ENCODE peak calls at places on chromosomes 12 and 14, in five cellular contexts. One of them, this sample, is unnamed.

GRCh38 chr14:95956601-95957460 is 80.2 kb downstream of the TUNAR start:
- DNase-seq in SK-N-SH: no peak
- DNase-seq in H1: no peak
- DNase-seq in HepG2: no peak
- DNase-seq in HL-60: no peak
- DNase-seq in this sample: no peak

GRCh38 chr14:81834308-81834707 is 300.7 kb upstream of the SEL1L start:
- DNase-seq in SK-N-SH: no peak
- DNase-seq in HL-60: no peak
- DNase-seq in HepG2: no peak
- DNase-seq in H1: no peak
- DNase-seq in this sample: no peak

GRCh38 chr12:81759215-81759991 is at the start of gene PPFIA2:
- DNase-seq in HL-60: no peak
- DNase-seq in SK-N-SH: peak
- DNase-seq in HepG2: no peak
- DNase-seq in H1: peak
- DNase-seq in this sample: no peak

GRCh38 chr14:71498151-71498734 is 434.0 kb upstream of the RGS6 start:
- DNase-seq in H1: no peak
- DNase-seq in HL-60: no peak
- DNase-seq in SK-N-SH: no peak
- DNase-seq in HepG2: no peak
- DNase-seq in this sample: no peak

GRCh38 chr12:71092290-71092689 is 65.5 kb downstream of the TSPAN8 start:
- DNase-seq in H1: no peak
- DNase-seq in HepG2: no peak
- DNase-seq in HL-60: no peak
- DNase-seq in SK-N-SH: no peak
- DNase-seq in this sample: no peak

GRCh38 chr12:77847060-77847541 is 16.4 kb downstream of the NAV3 start:
- DNase-seq in HL-60: no peak
- DNase-seq in H1: no peak
- DNase-seq in SK-N-SH: no peak
- DNase-seq in HepG2: no peak
- DNase-seq in this sample: peak

GRCh38 chr12:96445743-96446655 is 43.4 kb upstream of the CFAP54 start:
- DNase-seq in HL-60: peak
- DNase-seq in H1: no peak
- DNase-seq in SK-N-SH: no peak
- DNase-seq in HepG2: no peak
- DNase-seq in this sample: peak

GRCh38 chr12:69475237-69475984 is 5.2 kb downstream of the FRS2 start:
- DNase-seq in SK-N-SH: peak
- DNase-seq in HL-60: no peak
- DNase-seq in H1: no peak
- DNase-seq in HepG2: peak
- DNase-seq in this sample: no peak

GRCh38 chr14:99513183-99513694 is 32.0 kb downstream of the CCNK start:
- DNase-seq in SK-N-SH: no peak
- DNase-seq in HepG2: no peak
- DNase-seq in H1: no peak
- DNase-seq in HL-60: no peak
- DNase-seq in this sample: no peak

DNA sequence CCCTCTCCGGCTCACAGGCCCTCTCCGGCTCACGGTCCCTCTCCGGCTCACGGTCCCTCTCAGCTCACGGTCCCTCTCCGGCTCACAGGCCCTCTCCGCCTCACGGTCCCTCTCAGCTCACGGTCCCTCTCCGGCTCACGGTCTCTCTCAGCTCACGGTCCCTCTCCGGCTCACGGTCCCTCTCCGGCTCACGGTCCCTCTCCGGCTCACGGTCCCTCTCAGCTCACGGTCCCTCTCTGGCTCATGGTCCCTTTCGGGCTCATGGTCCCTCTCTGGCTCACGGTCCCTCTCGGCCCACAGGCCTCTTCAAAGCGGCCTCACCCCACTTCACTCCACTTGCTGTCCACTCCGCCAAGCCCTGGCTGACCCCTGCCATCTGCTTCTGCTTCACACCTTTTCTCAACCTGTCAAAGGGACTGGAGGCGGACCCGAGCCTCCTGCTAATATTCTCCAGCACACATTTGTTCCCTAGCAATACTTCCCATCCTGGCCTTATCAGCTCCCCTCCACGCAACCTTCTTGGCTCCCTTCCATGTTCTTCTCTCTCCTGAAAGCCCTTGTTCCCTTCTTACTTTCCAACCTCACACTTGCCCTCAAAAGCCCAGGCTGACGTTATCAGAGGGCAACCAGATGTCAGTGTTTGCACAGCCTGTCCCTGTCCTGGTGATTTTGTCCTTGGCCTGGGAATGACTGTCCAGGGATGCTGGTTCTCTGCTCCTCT is 176.7 kb downstream of the CALM1 start:
- DNase-seq in HL-60: no peak
- DNase-seq in HepG2: no peak
- DNase-seq in H1: no peak
- DNase-seq in SK-N-SH: peak
- DNase-seq in this sample: no peak
- TF ChIP-seq GABPA in HL-60: no peak
- TF ChIP-seq GABPA in HepG2: no peak
- TF ChIP-seq GABPA in H1: no peak
- TF ChIP-seq GABPA in SK-N-SH: no peak
- TF ChIP-seq GABPA in this sample: no peak

GRCh38 chr14:75289840-75290388 is 11.3 kb downstream of the FOS start:
- DNase-seq in H1: no peak
- DNase-seq in HepG2: no peak
- DNase-seq in HL-60: no peak
- DNase-seq in SK-N-SH: no peak
- DNase-seq in this sample: no peak
- TF ChIP-seq GABPA in H1: no peak
- TF ChIP-seq GABPA in HepG2: no peak
- TF ChIP-seq GABPA in HL-60: no peak
- TF ChIP-seq GABPA in SK-N-SH: no peak
- TF ChIP-seq GABPA in this sample: no peak

GRCh38 chr12:112107728-112108447 is 695 bp downstream of the NAA25 start:
- DNase-seq in H1: no peak
- DNase-seq in HL-60: no peak
- DNase-seq in SK-N-SH: peak
- DNase-seq in HepG2: no peak
- DNase-seq in this sample: no peak
- TF ChIP-seq GABPA in H1: no peak
- TF ChIP-seq GABPA in HL-60: no peak
- TF ChIP-seq GABPA in SK-N-SH: no peak
- TF ChIP-seq GABPA in HepG2: no peak
- TF ChIP-seq GABPA in this sample: no peak

GRCh38 chr14:32561520-32561919 is 232.4 kb downstream of the AKAP6 start:
- DNase-seq in H1: no peak
- DNase-seq in HepG2: no peak
- DNase-seq in SK-N-SH: no peak
- DNase-seq in HL-60: no peak
- DNase-seq in this sample: no peak

GRCh38 chr14:32559595-32559994 is 230.5 kb downstream of the AKAP6 start:
- DNase-seq in HL-60: no peak
- DNase-seq in HepG2: no peak
- DNase-seq in H1: no peak
- DNase-seq in SK-N-SH: no peak
- DNase-seq in this sample: no peak

GRCh38 chr14:32564591-32564990 is 235.5 kb downstream of the AKAP6 start:
- DNase-seq in HepG2: no peak
- DNase-seq in H1: no peak
- DNase-seq in HL-60: no peak
- DNase-seq in SK-N-SH: no peak
- DNase-seq in this sample: no peak

GRCh38 chr14:32560213-32560857 is 231.2 kb downstream of the AKAP6 start:
- DNase-seq in H1: no peak
- DNase-seq in SK-N-SH: peak
- DNase-seq in HL-60: peak
- DNase-seq in HepG2: peak
- DNase-seq in this sample: no peak

DNA sequence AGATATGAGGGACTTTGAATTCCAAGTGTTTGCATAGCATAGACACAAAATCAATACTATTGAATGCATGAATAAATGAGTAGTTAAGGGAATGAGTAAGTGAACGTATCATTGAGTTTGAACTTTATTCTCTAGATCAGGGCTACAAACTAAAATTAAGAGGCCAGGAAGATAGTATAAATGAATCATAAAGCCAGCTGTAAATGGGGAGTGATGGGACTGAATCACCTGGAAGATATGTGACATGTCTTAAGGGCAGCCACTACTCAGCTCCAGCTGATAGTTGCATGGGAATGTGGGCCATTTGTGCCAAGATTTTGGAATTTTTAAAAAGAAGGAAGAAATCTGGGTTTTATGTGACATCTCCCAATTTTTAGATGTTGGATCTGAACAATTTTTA is 229.9 kb downstream of the AKAP6 start:
- DNase-seq in SK-N-SH: no peak
- DNase-seq in H1: no peak
- DNase-seq in HL-60: no peak
- DNase-seq in HepG2: no peak
- DNase-seq in this sample: no peak
- TF ChIP-seq GABPA in SK-N-SH: no peak
- TF ChIP-seq GABPA in H1: no peak
- TF ChIP-seq GABPA in HL-60: no peak
- TF ChIP-seq GABPA in HepG2: no peak
- TF ChIP-seq GABPA in this sample: no peak

GRCh38 chr12:3313655-3314305 is 177.2 kb upstream of the PRMT8 start:
- DNase-seq in HepG2: peak
- DNase-seq in SK-N-SH: peak
- DNase-seq in HL-60: no peak
- DNase-seq in H1: no peak
- DNase-seq in this sample: no peak
- TF ChIP-seq GABPA in HepG2: no peak
- TF ChIP-seq GABPA in SK-N-SH: no peak
- TF ChIP-seq GABPA in HL-60: no peak
- TF ChIP-seq GABPA in H1: no peak
- TF ChIP-seq GABPA in this sample: no peak

GRCh38 chr14:36657409-36658090 is 4.1 kb upstream of the PAX9 start:
- DNase-seq in HL-60: no peak
- DNase-seq in SK-N-SH: peak
- DNase-seq in HepG2: no peak
- DNase-seq in H1: no peak
- DNase-seq in this sample: no peak
- TF ChIP-seq GABPA in HL-60: no peak
- TF ChIP-seq GABPA in SK-N-SH: no peak
- TF ChIP-seq GABPA in HepG2: no peak
- TF ChIP-seq GABPA in H1: no peak
- TF ChIP-seq GABPA in this sample: no peak

GRCh38 chr14:25887251-25887908 is 710.5 kb downstream of the NOVA1 start:
- DNase-seq in HL-60: no peak
- DNase-seq in H1: no peak
- DNase-seq in HepG2: no peak
- DNase-seq in SK-N-SH: no peak
- DNase-seq in this sample: no peak
- TF ChIP-seq GABPA in HL-60: no peak
- TF ChIP-seq GABPA in H1: no peak
- TF ChIP-seq GABPA in HepG2: no peak
- TF ChIP-seq GABPA in SK-N-SH: no peak
- TF ChIP-seq GABPA in this sample: no peak

GRCh38 chr12:67651380-67651695 is 2.8 kb downstream of the DYRK2 start:
- DNase-seq in H1: no peak
- DNase-seq in HepG2: peak
- DNase-seq in HL-60: no peak
- DNase-seq in SK-N-SH: peak
- DNase-seq in this sample: no peak
- TF ChIP-seq GABPA in H1: no peak
- TF ChIP-seq GABPA in HepG2: no peak
- TF ChIP-seq GABPA in HL-60: no peak
- TF ChIP-seq GABPA in SK-N-SH: no peak
- TF ChIP-seq GABPA in this sample: no peak

GRCh38 chr12:9843416-9843815 is 16.1 kb downstream of the KLRF1 start:
- DNase-seq in H1: no peak
- DNase-seq in HL-60: no peak
- DNase-seq in HepG2: no peak
- DNase-seq in SK-N-SH: no peak
- DNase-seq in this sample: no peak
- TF ChIP-seq GABPA in H1: no peak
- TF ChIP-seq GABPA in HL-60: no peak
- TF ChIP-seq GABPA in HepG2: no peak
- TF ChIP-seq GABPA in SK-N-SH: no peak
- TF ChIP-seq GABPA in this sample: no peak